ENCODE peak calls at places on chromosomes 4 and X, in seven cellular contexts. G is ascending aorta, F is fibroblast of mammary gland, X is MCF 10A, M is GM23338, N is cardiac muscle cell, I is MM.1S. W is an unnamed sample.

GRCh38 chr4:128288689-128289106 is 1.1 kb upstream of the PGRMC2 start:
- DNase-seq in G (no peak), F (peak), X (peak), M (peak), N (no peak), I (peak), W (peak)

GRCh38 chr4:2793920-2794706 is 1.2 kb downstream of the SH3BP2 start:
- DNase-seq in G (peak), F (no peak), X (peak), M (no peak), N (no peak), I (no peak), W (no peak)

GRCh38 chr4:90215286-90215685 is 88.1 kb downstream of the CCSER1 start:
- DNase-seq in G (no peak), F (no peak), X (peak), M (no peak), N (no peak), I (peak), W (peak)

GRCh38 chr4:69984030-69984443 is 11.7 kb upstream of the STATH start:
- DNase-seq in G (no peak), F (peak), X (peak), M (peak), N (peak), I (peak), W (no peak)

GRCh38 chrX:121479406-121479805 is 432.0 kb downstream of the GLUD2 start:
- DNase-seq in G (no peak), F (peak), X (no peak), M (peak), N (no peak), I (no peak), W (no peak)

GRCh38 chr4:26478330-26478729 is 12.0 kb downstream of the CCKAR start:
- DNase-seq in G (no peak), F (no peak), X (no peak), M (no peak), N (no peak), I (no peak), W (no peak)

GRCh38 chrX:5051831-5052491 is 1176.7 kb downstream of the NLGN4X start:
- DNase-seq in G (peak), F (peak), X (peak), M (no peak), N (peak), I (no peak), W (no peak)

GRCh38 chr4:117447925-117448324 is 362.5 kb upstream of the TRAM1L1 start:
- DNase-seq in G (no peak), F (no peak), X (no peak), M (peak), N (no peak), I (peak), W (no peak)

GRCh38 chr4:37478151-37478550 is 208.0 kb downstream of the RELL1 start:
- DNase-seq in G (no peak), F (no peak), X (no peak), M (no peak), N (no peak), I (no peak), W (no peak)

GRCh38 chr4:119016636-119017035 is 119.0 kb upstream of the MYOZ2 start:
- DNase-seq in G (peak), F (peak), X (no peak), M (no peak), N (no peak), I (no peak), W (no peak)

GRCh38 chr4:139582044-139582443 is 26.0 kb upstream of the SETD7 start:
- DNase-seq in G (no peak), F (peak), X (peak), M (no peak), N (no peak), I (no peak), W (no peak)

GRCh38 chr4:186008057-186008456 is 60.9 kb upstream of the TLR3 start:
- DNase-seq in G (no peak), F (no peak), X (no peak), M (no peak), N (no peak), I (no peak), W (no peak)

GRCh38 chr4:142913461-142914030 is 67.4 kb upstream of the INPP4B start:
- DNase-seq in G (no peak), F (peak), X (no peak), M (no peak), N (no peak), I (no peak), W (no peak)

GRCh38 chr4:143375326-143376073 is 38.8 kb downstream of the GAB1 start:
- DNase-seq in G (no peak), F (peak), X (peak), M (peak), N (peak), I (peak), W (no peak)

GRCh38 chr4:53234669-53235068 is 131.2 kb downstream of the SCFD2 start:
- DNase-seq in G (no peak), F (no peak), X (peak), M (no peak), N (no peak), I (no peak), W (no peak)

GRCh38 chr4:39151120-39151713 is 31.1 kb upstream of the WDR19 start:
- DNase-seq in G (no peak), F (peak), X (peak), M (no peak), N (no peak), I (no peak), W (no peak)

GRCh38 chrX:12447448-12448154 is 309.3 kb downstream of the FRMPD4 start:
- DNase-seq in G (no peak), F (peak), X (peak), M (no peak), N (no peak), I (no peak), W (no peak)

GRCh38 chrX:69289046-69289838 is 124.0 kb upstream of the PJA1 start:
- DNase-seq in G (no peak), F (no peak), X (no peak), M (no peak), N (no peak), I (no peak), W (no peak)

GRCh38 chr4:74426101-74426500 is 18.8 kb upstream of the AREG start:
- DNase-seq in G (no peak), F (peak), X (peak), M (no peak), N (no peak), I (no peak), W (no peak)

GRCh38 chrX:20718592-20718991 is 451.9 kb upstream of the RPS6KA3 start:
- DNase-seq in G (no peak), F (no peak), X (no peak), M (peak), N (no peak), I (no peak), W (no peak)

GRCh38 chr4:183831026-183831446 is 74.1 kb upstream of the STOX2 start:
- DNase-seq in G (no peak), F (no peak), X (no peak), M (no peak), N (no peak), I (no peak), W (no peak)

GRCh38 chr4:145709843-145710242 is 29.9 kb downstream of the C4orf51 start:
- DNase-seq in G (no peak), F (peak), X (peak), M (no peak), N (no peak), I (no peak), W (no peak)

GRCh38 chrX:21691512-21692018 is 33.4 kb upstream of the KLHL34 start:
- DNase-seq in G (no peak), F (peak), X (no peak), M (no peak), N (no peak), I (no peak), W (no peak)

GRCh38 chrX:95057341-95057740 is 1383.3 kb downstream of the FAM133A start:
- DNase-seq in G (no peak), F (peak), X (no peak), M (no peak), N (no peak), I (no peak), W (no peak)

GRCh38 chr4:47528651-47529050 is 43.6 kb downstream of the ATP10D start:
- DNase-seq in G (no peak), F (peak), X (no peak), M (no peak), N (no peak), I (no peak), W (no peak)

GRCh38 chrX:16771483-16772398 is 14.5 kb upstream of the TXLNG start:
- DNase-seq in G (no peak), F (peak), X (peak), M (peak), N (peak), I (no peak), W (no peak)

GRCh38 chr4:113159901-113160545 is 110.6 kb downstream of the ANK2 start:
- DNase-seq in G (no peak), F (peak), X (peak), M (no peak), N (no peak), I (no peak), W (no peak)

GRCh38 chrX:44332437-44332836 is 11.0 kb downstream of the EFHC2 start:
- DNase-seq in G (no peak), F (no peak), X (no peak), M (peak), N (no peak), I (no peak), W (no peak)

GRCh38 chrX:106302304-106302703 is 134.2 kb downstream of the PWWP3B start:
- DNase-seq in G (no peak), F (peak), X (peak), M (peak), N (no peak), I (no peak), W (no peak)

GRCh38 chr4:28555851-28556250 is 1695.2 kb downstream of the STIM2 start:
- DNase-seq in G (no peak), F (peak), X (no peak), M (no peak), N (no peak), I (no peak), W (no peak)

GRCh38 chr4:21593268-21594002 is 355.1 kb downstream of the KCNIP4 start:
- DNase-seq in G (no peak), F (peak), X (no peak), M (no peak), N (no peak), I (no peak), W (no peak)

GRCh38 chr4:128525387-128525786 is 237.8 kb upstream of the PGRMC2 start:
- DNase-seq in G (no peak), F (peak), X (peak), M (no peak), N (no peak), I (no peak), W (peak)

GRCh38 chr4:137474711-137475301 is 57.5 kb downstream of the PCDH18 start:
- DNase-seq in G (no peak), F (peak), X (peak), M (no peak), N (peak), I (no peak), W (no peak)

GRCh38 chr4:87697272-87697671 is 47.2 kb downstream of the DMP1 start:
- DNase-seq in G (no peak), F (no peak), X (no peak), M (peak), N (no peak), I (no peak), W (no peak)

GRCh38 chr4:169099775-169100180 is 89.7 kb upstream of the CBR4 start:
- DNase-seq in G (no peak), F (peak), X (no peak), M (no peak), N (no peak), I (no peak), W (peak)

GRCh38 chr4:48546336-48546735 is 56.3 kb downstream of the ZAR1 start:
- DNase-seq in G (no peak), F (peak), X (peak), M (peak), N (peak), I (peak), W (no peak)

GRCh38 chrX:134529481-134529880 is 69.5 kb downstream of the HPRT1 start:
- DNase-seq in G (no peak), F (no peak), X (no peak), M (no peak), N (no peak), I (no peak), W (no peak)

GRCh38 chrX:110442631-110443030 is 84.0 kb downstream of the RTL9 start:
- DNase-seq in G (no peak), F (peak), X (peak), M (peak), N (peak), I (peak), W (peak)
- TF ChIP-seq CTCF in G (no peak), F (peak), X (peak), M (peak), N (peak), I (peak), W (no peak)

DNA sequence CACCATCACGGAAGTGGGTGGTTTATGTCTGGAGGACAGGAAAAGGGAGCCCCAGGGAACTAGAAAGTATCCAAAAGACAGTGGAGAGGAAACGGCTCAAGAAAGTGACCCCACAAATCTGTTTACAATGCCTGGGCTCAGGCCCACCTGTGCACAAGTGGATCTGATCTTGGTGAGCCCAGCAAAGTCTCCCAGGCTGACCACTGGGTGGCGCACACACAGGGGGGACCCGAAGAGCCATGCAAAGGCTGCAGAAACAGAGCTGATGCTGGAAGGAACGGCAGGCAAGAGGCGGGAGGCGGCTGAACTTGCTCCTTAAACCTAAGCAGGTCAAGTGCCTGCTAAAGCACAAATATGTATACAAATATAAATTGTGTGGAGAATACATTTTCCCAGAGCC is 9.6 kb downstream of the HAUS7 start:
- DNase-seq in G (no peak), F (peak), X (peak), M (peak), N (peak), I (peak), W (peak)
- TF ChIP-seq CTCF in G (peak), F (peak), X (peak), M (peak), N (peak), I (peak), W (peak)

DNA sequence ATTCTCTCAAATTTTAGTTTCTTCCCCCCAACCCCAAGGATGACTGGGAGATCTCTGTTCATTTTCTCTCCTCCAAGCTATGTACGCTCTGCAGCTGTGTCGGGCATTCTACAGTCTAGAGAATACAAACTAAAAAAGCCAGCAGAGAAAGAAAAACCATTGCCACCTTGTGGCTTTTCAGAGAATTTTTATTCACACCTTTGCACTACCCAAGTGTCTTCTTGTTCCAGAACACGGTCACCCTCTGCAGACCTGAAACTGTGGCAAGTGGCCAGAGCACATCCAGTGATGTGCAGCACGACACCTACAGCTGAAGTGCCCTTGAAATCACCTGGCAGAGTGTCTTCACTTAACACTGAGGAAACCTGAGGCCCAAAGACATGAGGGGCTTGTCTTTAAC is 68.6 kb downstream of the CHST7 start:
- DNase-seq in G (no peak), F (peak), X (peak), M (peak), N (no peak), I (peak), W (no peak)
- TF ChIP-seq CTCF in G (no peak), F (peak), X (peak), M (peak), N (peak), I (peak), W (no peak)

GRCh38 chrX:140664939-140665338 is 44.6 kb upstream of the LINC00632 start:
- DNase-seq in G (no peak), F (peak), X (peak), M (peak), N (peak), I (peak), W (no peak)
- TF ChIP-seq CTCF in G (no peak), F (peak), X (peak), M (peak), N (peak), I (peak), W (no peak)

GRCh38 chr4:687048-687974 is 1.6 kb downstream of the SLC49A3 start:
- DNase-seq in G (peak), F (peak), X (peak), M (no peak), N (no peak), I (no peak), W (no peak)

GRCh38 chr4:688695-689497 is at the start of gene SLC49A3:
- DNase-seq in G (no peak), F (no peak), X (no peak), M (peak), N (no peak), I (no peak), W (peak)

GRCh38 chr4:687975-688694 is 816 bp downstream of the SLC49A3 start:
- DNase-seq in G (no peak), F (no peak), X (no peak), M (peak), N (no peak), I (no peak), W (no peak)

GRCh38 chr4:686371-687040 is 2.4 kb downstream of the SLC49A3 start:
- DNase-seq in G (no peak), F (no peak), X (no peak), M (no peak), N (no peak), I (no peak), W (no peak)

DNA sequence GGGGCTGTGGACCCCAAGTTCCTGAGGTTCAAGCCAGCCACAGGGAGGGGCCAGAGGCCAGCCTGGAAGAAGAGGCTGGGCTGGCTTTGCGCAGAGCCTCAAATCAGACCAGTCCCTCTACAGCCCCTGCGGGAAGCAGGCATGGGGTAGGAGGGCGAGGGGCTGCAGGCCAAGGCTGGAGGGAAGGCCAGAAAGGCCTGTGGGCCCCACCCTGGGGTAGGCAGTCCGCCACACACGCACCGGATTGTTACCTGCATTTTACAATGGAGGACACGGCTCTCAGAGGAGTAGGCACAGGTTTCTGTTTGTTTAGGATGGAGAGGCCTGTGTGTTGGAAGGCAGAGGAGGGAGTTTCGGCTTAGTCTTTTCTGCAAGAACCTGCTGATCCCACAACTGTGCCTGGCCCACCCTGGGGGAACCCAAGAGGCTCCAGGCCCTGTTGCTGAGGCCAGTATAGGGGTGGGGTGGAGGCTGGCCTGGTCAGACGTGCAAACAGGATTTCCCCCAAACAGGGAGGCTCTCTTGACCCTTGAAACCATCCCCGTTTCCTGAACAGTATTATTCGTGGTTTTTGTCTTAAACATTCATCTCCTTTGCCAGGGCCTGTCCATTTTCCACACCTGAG is 659 bp upstream of the SLC49A3 start:
- DNase-seq in G (no peak), F (no peak), X (no peak), M (no peak), N (no peak), I (no peak), W (no peak)
- TF ChIP-seq CTCF in G (no peak), F (no peak), X (no peak), M (peak), N (no peak), I (no peak), W (no peak)

DNA sequence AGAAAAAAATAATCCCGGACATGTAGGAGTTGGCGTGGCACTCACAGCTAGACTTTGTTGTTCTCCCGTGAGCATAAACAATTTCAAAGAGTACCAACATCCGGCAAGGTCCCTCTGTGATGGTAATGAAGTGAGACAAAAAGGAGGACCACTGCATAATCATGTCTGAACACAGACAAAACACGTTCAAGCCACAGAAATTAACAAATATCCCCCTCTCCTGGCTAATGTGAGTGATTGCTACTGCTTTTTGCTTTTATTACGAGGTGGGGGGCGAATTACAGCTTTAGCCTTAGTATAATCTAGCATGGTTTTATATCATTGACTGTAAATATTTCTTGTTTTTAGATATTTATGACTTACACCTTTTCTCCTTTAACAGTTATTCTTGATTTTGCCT is 118.5 kb downstream of the PLS3 start:
- DNase-seq in G (no peak), F (peak), X (peak), M (peak), N (peak), I (no peak), W (no peak)
- TF ChIP-seq CTCF in G (peak), F (peak), X (peak), M (peak), N (peak), I (peak), W (no peak)

W was measured in GM20000.